ENCODE peak calls at places on chromosomes 7 and 10, in four cellular contexts. A is CD8-positive, alpha-beta T cell; Q is aorta; P is astrocyte. N is an unnamed sample. For H3K4me1, the result is how much of the 10 kb centered on the place peaks cover.

GRCh38 chr10:21523007-21523406 is 2.5 kb downstream of the SKIDA1 start:
- DNase-seq in A (no peak), Q (no peak), P (no peak), N (no peak)

GRCh38 chr10:83886871-83887270 is 252.4 kb upstream of the GHITM start:
- DNase-seq in A (no peak), Q (no peak), P (peak), N (no peak)

GRCh38 chr10:77104459-77104980 is 533.1 kb downstream of the KCNMA1 start:
- DNase-seq in Q (peak), A (no peak), P (peak), N (no peak)

GRCh38 chr7:112088484-112089016 is 117.6 kb downstream of the DOCK4 start:
- DNase-seq in A (no peak), Q (no peak), P (no peak), N (no peak)

GRCh38 chr7:100484636-100485114 is 948 bp downstream of the NYAP1 start:
- DNase-seq in Q (no peak), P (no peak), A (no peak), N (no peak)

GRCh38 chr10:11409357-11409756 is 202.1 kb downstream of the USP6NL start:
- DNase-seq in P (no peak), Q (no peak), A (no peak), N (no peak)

GRCh38 chr10:78505657-78506056 is 472.0 kb downstream of the RPS24 start:
- DNase-seq in P (peak), A (no peak), Q (no peak), N (no peak)

GRCh38 chr10:11835704-11836103 is 12.5 kb downstream of the PROSER2 start:
- DNase-seq in P (no peak), Q (no peak), A (no peak), N (no peak)

GRCh38 chr7:92108821-92109220 is 25.5 kb downstream of the CYP51A1 start:
- DNase-seq in A (no peak), P (no peak), Q (no peak), N (no peak)

GRCh38 chr10:77411805-77412204 is 225.8 kb downstream of the KCNMA1 start:
- DNase-seq in A (no peak), P (no peak), Q (no peak), N (no peak)

DNA sequence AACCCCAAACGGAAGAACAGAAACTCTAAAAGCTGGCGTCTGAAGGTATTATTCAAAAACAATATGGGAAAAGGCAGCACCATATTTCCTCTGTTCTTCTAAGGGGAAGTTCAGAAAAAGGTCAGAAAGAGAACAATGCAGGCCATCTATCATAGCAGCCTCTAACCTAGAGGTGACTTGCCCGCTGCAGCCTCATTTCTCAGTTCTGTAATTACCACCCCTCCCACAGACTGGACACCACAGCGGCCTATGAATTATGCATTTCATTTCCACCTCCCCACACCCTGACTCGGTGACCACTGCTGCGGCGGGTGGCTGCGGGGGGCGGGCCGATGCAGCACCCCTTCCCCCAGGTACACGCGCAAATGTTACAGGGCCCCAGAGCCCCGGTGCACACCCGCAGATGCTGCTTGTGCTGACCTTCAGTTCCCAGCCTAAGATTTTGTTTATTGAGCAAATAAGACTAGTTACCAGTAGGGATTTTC is 125.5 kb downstream of the CLEC2L start:
- DNase-seq in Q (no peak), A (no peak), P (no peak), N (no peak)
- H3K27ac ChIP-seq in Q (no peak), A (no peak), P (no peak), N (no peak)

DNA sequence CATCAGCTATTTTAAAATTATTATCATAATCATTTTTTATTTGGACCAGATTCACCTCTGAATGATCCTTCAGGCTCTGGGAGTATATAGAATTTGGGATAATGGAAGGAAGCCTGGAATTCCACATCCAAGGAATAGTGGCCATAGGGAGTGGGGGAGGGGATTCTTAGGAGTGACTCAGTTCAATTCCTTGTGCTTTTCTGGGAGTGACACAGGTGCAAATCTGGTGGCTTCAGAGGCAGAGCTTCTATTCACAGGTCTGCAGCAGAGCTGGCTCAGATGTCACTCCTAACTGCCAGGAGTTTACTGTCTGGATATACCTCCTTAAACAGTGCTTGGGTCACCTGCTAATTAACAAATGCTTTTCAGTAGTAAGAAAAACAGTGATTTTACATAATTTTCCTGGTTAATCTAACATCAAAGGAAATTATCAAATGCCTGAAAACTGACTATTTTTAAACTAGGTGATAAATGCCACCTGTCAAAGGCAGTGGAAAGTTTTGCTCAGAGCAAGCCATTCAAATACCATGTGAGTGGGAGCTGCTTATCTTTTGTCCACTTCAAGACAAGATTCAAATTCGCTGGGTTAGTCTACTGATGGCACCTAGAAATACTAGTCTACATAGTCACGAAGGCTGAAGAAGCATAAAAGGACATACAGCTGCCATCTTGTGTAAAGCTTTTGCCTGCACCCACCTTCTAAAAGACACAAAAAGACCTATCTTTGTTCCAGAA is 106.7 kb upstream of the LAMB4 start:
- DNase-seq in Q (no peak), A (no peak), P (no peak), N (no peak)
- H3K4me1 ChIP-seq in Q (under half), A (under half), P (under half), N (under half)

DNA sequence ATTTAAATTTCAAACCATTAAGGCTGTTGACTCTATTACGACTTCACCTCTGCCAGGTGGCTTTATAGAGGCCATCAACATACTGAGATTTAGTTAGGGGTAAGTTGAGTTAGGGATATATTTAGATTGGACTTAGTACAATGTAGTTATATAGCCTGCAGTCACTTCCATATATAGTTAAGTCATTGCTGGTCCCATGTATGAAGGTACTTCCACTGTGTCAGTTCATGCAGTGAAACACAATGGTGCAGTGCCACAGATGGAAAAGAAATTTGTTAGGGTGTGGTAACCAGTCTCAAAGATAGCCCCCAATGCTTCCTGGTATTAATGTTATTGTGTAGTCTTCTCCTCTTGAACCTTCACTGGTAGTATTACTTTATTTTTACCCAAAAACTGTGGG is 12.6 kb upstream of the TSPAN13 start:
- DNase-seq in A (no peak), P (no peak), Q (no peak), N (no peak)
- H3K27ac ChIP-seq in A (no peak), P (peak), Q (no peak), N (no peak)

DNA sequence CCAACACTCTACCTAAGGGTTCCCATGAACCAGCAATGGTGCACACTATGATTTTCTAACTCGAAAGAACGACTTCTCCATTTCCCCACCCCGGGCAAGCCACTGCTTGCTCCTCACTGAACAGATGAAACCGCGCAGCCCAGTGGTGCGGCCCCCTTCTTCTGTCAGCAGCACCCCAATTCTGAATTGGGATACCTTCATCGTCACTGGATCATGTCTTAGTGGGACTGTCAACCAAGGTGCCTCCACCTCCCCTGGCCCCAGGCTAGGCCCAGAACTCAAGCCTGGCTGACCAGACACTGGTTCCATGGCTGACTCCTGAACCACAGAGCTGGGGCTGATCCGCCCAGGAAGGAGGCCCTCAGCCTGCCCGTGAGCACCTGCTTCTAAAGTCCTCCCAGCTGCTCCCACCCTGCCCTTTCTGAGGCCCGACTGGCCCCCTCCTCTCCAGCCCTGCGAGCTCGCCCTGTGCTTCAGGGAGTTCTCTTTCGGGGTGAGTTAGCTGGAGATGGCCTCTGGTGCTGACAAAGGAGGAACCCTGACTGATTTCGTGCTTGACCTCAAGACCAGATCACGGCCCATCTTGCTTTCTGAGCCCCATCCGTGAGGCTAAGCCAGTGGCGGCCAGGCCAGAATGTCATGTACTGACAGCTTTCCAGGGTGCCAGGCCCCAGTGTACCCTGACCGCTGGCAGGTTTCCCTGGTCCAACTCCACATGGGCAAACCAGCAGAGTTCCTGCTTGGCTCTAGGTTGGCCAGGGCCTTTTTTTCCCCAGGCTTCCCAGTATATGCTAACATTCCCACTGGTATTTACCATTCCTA is 44.5 kb downstream of the FAM53B start:
- DNase-seq in Q (peak), P (no peak), A (no peak), N (no peak)
- H3K4me1 ChIP-seq in Q (under half), P (under half), A (half or more), N (half or more)

GRCh38 chr7:2843191-2843685 is 870 bp downstream of the GNA12 start:
- DNase-seq in Q (no peak), A (no peak), P (no peak), N (no peak)
- H3K27ac ChIP-seq in Q (no peak), A (peak), P (no peak), N (no peak)

DNA sequence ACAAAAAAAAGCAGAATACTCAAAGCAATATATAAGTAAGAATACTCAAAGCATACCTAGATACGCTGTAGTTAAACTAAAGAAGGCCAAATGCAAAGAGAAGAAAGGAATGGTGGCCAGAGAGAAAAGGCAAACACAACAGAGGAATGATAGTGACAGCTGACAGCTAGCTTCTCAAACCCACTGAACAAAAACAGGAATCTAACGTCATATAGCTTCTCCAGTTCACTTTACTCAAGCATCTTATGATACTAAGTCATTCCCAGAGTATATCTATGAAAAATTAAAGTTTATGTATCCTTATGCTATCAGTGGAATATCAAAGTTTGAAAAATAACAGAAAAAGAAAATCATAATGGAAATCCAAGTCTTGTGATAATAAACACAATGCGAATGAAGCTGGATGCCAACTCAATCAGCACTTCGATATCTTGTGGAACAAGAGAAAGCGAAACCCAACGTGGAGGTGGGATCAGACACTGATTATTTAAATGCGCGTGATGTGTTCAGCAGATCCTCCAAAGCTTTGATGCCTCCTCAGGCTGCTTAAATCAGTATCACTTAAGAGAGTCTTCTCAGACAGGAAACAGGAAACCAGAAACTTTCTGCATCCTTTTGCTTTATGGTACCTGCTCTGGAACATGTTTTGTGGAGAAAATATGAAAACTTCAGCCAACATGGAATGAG is 102.8 kb downstream of the PIP4K2A start:
- DNase-seq in Q (no peak), A (peak), P (no peak), N (peak)
- H3K4me1 ChIP-seq in Q (under half), A (half or more), P (under half), N (half or more)

DNA sequence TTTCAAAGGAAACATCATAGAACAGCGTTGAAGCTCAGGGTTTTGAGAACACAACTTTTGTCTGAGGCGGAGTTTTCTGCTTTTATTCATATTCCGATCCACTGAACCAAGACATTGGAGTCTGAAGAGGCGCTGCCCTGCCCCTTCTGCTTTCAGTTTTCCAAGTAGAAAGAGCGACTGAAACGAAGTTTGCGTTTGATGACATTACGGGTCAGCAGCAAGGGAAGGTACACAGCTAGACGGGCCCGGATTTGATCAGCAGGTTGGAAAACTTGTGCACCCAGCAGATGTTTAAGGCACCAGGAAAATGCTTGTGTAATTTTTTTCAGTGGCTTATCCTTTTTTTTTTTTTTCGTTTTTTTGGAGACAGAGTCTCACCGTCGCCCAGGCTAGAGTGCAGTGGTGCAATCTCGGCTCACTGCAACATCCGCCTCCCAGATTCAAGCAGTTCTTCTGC is 720 bp downstream of the SUN1 start:
- DNase-seq in P (no peak), A (no peak), Q (no peak), N (no peak)
- H3K27ac ChIP-seq in P (peak), A (peak), Q (peak), N (peak)

DNA sequence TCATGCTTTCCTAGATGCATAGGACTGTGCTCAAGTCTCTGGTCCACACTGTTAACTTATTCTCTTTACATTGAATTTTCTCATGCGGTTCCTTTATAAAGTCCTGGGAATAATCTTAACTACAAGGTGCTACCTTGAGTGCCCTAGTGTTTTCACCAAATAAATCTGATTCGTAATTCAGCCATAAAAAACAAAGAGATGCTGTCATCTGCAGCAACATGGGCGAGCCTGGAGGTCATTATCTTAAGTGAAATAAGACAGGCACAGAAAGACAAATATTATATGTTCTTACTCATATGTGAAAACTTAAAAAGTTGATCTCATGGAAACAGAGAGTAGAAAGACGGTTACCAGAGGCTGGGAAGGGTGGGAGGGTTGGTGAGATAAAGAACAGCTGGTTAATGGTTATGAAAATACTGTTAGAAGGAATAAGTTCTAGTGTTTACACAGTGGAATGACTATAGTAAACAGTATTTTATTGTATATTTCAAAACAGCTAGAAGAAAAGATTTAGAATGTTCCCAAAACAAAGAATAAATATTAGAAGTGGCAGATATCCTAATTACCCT is 38.3 kb downstream of the NT5C3A start:
- DNase-seq in P (no peak), A (no peak), Q (no peak), N (no peak)
- H3K4me1 ChIP-seq in P (under half), A (under half), Q (under half), N (under half)

GRCh38 chr10:119291223-119291900 is 84.0 kb downstream of the GRK5 start:
- DNase-seq in P (no peak), A (no peak), Q (no peak), N (no peak)

GRCh38 chr10:119287613-119287991 is 80.2 kb downstream of the GRK5 start:
- DNase-seq in P (no peak), Q (no peak), A (no peak), N (no peak)

GRCh38 chr10:119288574-119289001 is 81.2 kb downstream of the GRK5 start:
- DNase-seq in A (no peak), Q (no peak), P (no peak), N (no peak)

GRCh38 chr10:119290301-119291036 is 83.1 kb downstream of the GRK5 start:
- DNase-seq in Q (no peak), A (no peak), P (no peak), N (no peak)

DNA sequence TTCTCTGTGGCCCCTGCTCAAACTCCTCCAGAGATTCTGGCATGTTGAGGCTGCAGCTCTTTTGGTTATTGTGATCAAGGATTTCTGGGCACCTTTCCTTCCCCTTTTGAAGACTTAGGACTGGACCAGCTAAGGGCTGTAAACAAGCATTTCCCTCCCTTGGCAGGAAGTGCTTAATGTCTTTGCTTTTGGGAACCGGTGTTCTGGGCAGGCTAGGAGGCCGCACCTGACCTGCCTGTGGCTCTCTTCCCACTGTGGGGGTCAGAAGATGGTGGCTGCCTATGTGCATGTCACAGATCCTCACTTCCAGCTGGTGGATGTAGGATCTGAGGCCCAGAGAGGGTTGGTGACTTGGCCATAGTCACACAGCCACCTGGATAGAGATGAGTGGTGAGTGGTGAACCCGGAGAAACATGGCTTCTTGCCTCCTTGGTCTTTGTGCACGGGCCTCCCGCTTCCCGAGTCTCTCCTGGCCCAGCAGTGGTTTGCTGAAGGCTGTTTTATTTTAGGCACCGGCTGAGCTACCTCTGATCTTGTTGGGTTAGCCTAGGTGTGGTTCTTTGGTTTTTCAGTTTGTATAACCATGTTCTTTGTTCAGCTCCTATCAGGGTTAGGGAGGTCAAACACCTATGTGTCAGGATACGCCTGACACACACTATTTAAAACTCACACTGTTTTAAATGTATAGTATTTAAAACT is 82.0 kb downstream of the GRK5 start:
- DNase-seq in Q (no peak), A (no peak), P (no peak), N (peak)
- H3K27ac ChIP-seq in Q (no peak), A (no peak), P (no peak), N (peak)

N was measured in CD4-positive, CD25-positive, alpha-beta regulatory T cell.